ENCODE peak calls at places on chromosome 9, in ten cellular contexts. X, D, T, H, I, P, C, Z, R and U are unnamed samples.

GRCh38 chr9:79129865-79130480 is 441.8 kb upstream of the TLE4 start:
- DNase-seq in R (peak), X (no peak), T (peak), I (no peak), P (no peak), C (no peak), D (no peak), Z (peak), H (no peak), U (no peak)

GRCh38 chr9:38681747-38682227 is 38.1 kb downstream of the FAM240B start:
- DNase-seq in Z (no peak), T (peak), D (no peak), R (no peak), P (no peak), C (no peak), X (no peak), I (no peak), H (no peak), U (no peak)

GRCh38 chr9:83981126-83981871 is 694 bp downstream of the RMI1 start:
- DNase-seq in T (peak), D (no peak), P (peak), C (no peak), R (peak), H (no peak), Z (no peak), X (no peak), I (peak), U (peak)

GRCh38 chr9:89935115-89935514 is 330.3 kb downstream of the GADD45G start:
- DNase-seq in I (no peak), Z (no peak), D (no peak), T (no peak), X (no peak), C (no peak), P (no peak), H (no peak), R (no peak), U (no peak)

GRCh38 chr9:106753155-106753671 is 109.8 kb upstream of the ZNF462 start:
- DNase-seq in C (no peak), R (no peak), P (no peak), D (no peak), Z (no peak), H (no peak), X (no peak), T (no peak), I (no peak), U (no peak)

GRCh38 chr9:133121200-133122166 is at the start of gene RALGDS:
- DNase-seq in D (peak), R (no peak), Z (peak), P (peak), X (peak), I (peak), H (peak), T (peak), C (peak), U (peak)

GRCh38 chr9:112890106-112891081 is at the start of gene SLC46A2:
- DNase-seq in H (no peak), T (no peak), Z (no peak), X (peak), P (no peak), C (no peak), I (no peak), D (no peak), R (no peak), U (no peak)

GRCh38 chr9:112819635-112820496 is 69.3 kb downstream of the SNX30 start:
- DNase-seq in I (no peak), D (no peak), H (no peak), C (peak), P (no peak), Z (peak), R (no peak), T (peak), X (no peak), U (no peak)

GRCh38 chr9:33297455-33297854 is 7.1 kb downstream of the NFX1 start:
- DNase-seq in C (no peak), X (no peak), R (no peak), I (no peak), T (no peak), Z (peak), D (no peak), H (no peak), P (peak), U (no peak)

GRCh38 chr9:96417610-96418073 is 528 bp downstream of the ZNF367 start:
- DNase-seq in X (peak), P (peak), R (no peak), I (peak), H (peak), Z (peak), T (no peak), C (no peak), D (no peak), U (no peak)

GRCh38 chr9:132794730-132795380 is 83.2 kb downstream of the AK8 start:
- DNase-seq in D (no peak), T (peak), P (no peak), Z (no peak), C (no peak), H (no peak), I (no peak), X (no peak), R (peak), U (no peak)

GRCh38 chr9:91546574-91546973 is 122.9 kb upstream of the NFIL3 start:
- DNase-seq in I (no peak), P (no peak), Z (no peak), D (no peak), R (no peak), H (no peak), T (peak), C (no peak), X (no peak), U (no peak)

GRCh38 chr9:75167281-75167680 is 79.0 kb downstream of the OSTF1 start:
- DNase-seq in T (no peak), C (no peak), Z (no peak), I (no peak), D (no peak), P (no peak), X (no peak), R (no peak), H (no peak), U (no peak)

GRCh38 chr9:114417511-114417910 is 29.7 kb upstream of the AKNA start:
- DNase-seq in P (no peak), X (no peak), C (no peak), I (no peak), R (no peak), H (no peak), D (no peak), Z (no peak), T (peak), U (no peak)

GRCh38 chr9:134422701-134423100 is 96.4 kb downstream of the RXRA start:
- DNase-seq in R (no peak), D (no peak), C (no peak), I (no peak), T (no peak), P (no peak), H (no peak), X (no peak), Z (no peak), U (no peak)

GRCh38 chr9:84932915-84933527 is 263.5 kb downstream of the NTRK2 start:
- DNase-seq in H (no peak), Z (no peak), T (peak), P (no peak), I (no peak), D (no peak), X (no peak), R (no peak), C (no peak), U (no peak)

GRCh38 chr9:127216210-127216887 is 48.2 kb upstream of the GARNL3 start:
- DNase-seq in D (no peak), T (no peak), Z (no peak), P (no peak), C (no peak), H (no peak), R (no peak), X (peak), I (no peak), U (no peak)

GRCh38 chr9:131873891-131874440 is 134.1 kb upstream of the RAPGEF1 start:
- DNase-seq in H (no peak), P (no peak), X (peak), D (no peak), C (no peak), T (no peak), I (no peak), Z (no peak), R (no peak), U (no peak)

GRCh38 chr9:82031538-82032280 is 43.1 kb downstream of the SPATA31D1 start:
- DNase-seq in P (peak), C (no peak), X (no peak), H (no peak), Z (peak), R (no peak), D (no peak), T (peak), I (no peak), U (no peak)

GRCh38 chr9:2159521-2160417 is 144.6 kb downstream of the SMARCA2 start:
- DNase-seq in Z (no peak), T (peak), R (no peak), C (no peak), D (no peak), I (no peak), H (no peak), X (no peak), P (no peak), U (no peak)

GRCh38 chr9:129172816-129173215 is 5.2 kb downstream of the IER5L start:
- DNase-seq in C (no peak), Z (peak), D (no peak), R (no peak), P (no peak), T (no peak), X (no peak), H (no peak), I (no peak), U (no peak)

GRCh38 chr9:14205463-14205862 is 108.5 kb downstream of the NFIB start:
- DNase-seq in P (no peak), C (no peak), D (no peak), R (no peak), I (no peak), H (no peak), T (peak), X (no peak), Z (no peak), U (no peak)

GRCh38 chr9:94213513-94214124 is 45.5 kb upstream of the ZNF169 start:
- DNase-seq in I (peak), T (peak), P (peak), C (peak), H (peak), Z (peak), X (no peak), R (peak), D (peak), U (peak)

GRCh38 chr9:131611586-131611985 is 66.3 kb downstream of the PRRT1B start:
- DNase-seq in P (no peak), R (no peak), Z (no peak), I (no peak), D (no peak), T (no peak), X (no peak), H (no peak), C (no peak), U (no peak)

GRCh38 chr9:114893622-114894021 is 36.8 kb downstream of the TNFSF8 start:
- DNase-seq in I (no peak), X (no peak), D (no peak), H (no peak), P (no peak), T (peak), C (no peak), R (no peak), Z (no peak), U (no peak)

GRCh38 chr9:93268551-93269314 is 84.8 kb downstream of the WNK2 start:
- DNase-seq in P (peak), I (peak), H (peak), C (peak), R (peak), T (no peak), X (peak), D (no peak), Z (no peak), U (no peak)

GRCh38 chr9:95508968-95509850 is 7.6 kb downstream of the PTCH1 start:
- DNase-seq in C (peak), I (peak), X (peak), Z (peak), H (peak), D (peak), R (peak), P (peak), T (peak), U (peak)

GRCh38 chr9:95167998-95168397 is 149.5 kb downstream of the FANCC start:
- DNase-seq in X (no peak), P (no peak), H (peak), D (peak), R (no peak), Z (no peak), I (peak), T (peak), C (peak), U (peak)

GRCh38 chr9:34989946-34990635 is 546 bp downstream of the DNAJB5 start:
- DNase-seq in I (no peak), H (peak), C (peak), T (peak), D (no peak), R (no peak), X (peak), Z (peak), P (peak), U (peak)

GRCh38 chr9:35517552-35518211 is 27.8 kb downstream of the RUSC2 start:
- DNase-seq in X (no peak), P (no peak), Z (no peak), D (no peak), T (no peak), I (no peak), C (no peak), H (no peak), R (no peak), U (no peak)

GRCh38 chr9:74304598-74304997 is 192.5 kb upstream of the RORB start:
- DNase-seq in P (no peak), T (no peak), I (no peak), X (no peak), Z (no peak), D (no peak), H (no peak), R (no peak), C (no peak), U (no peak)

GRCh38 chr9:22683393-22684075 is 236.9 kb downstream of the DMRTA1 start:
- DNase-seq in X (no peak), H (no peak), T (peak), R (no peak), P (no peak), Z (no peak), D (no peak), I (no peak), C (no peak), U (peak)

GRCh38 chr9:112971415-112971814 is 40.6 kb downstream of the ZNF883 start:
- DNase-seq in P (no peak), I (no peak), D (no peak), X (no peak), H (no peak), C (no peak), T (peak), R (no peak), Z (no peak), U (no peak)

GRCh38 chr9:113593682-113594281 is 130.3 kb downstream of the RGS3 start:
- DNase-seq in T (peak), C (no peak), D (no peak), P (peak), R (no peak), H (no peak), Z (peak), I (no peak), X (peak), U (no peak)